ENCODE peak calls at places on chromosomes 1 and 21, in four cellular contexts. W is mesothelial cell of epicardium, B is neural crest cell, F is left cardiac atrium. H is an unnamed sample.

GRCh38 chr21:41610042-41610839 is 102.3 kb upstream of the TMPRSS2 start:
- DNase-seq in W (no peak), B (peak; percentile 69), F (peak; percentile 65), H (peak; percentile 74)

GRCh38 chr1:1923681-1924000 is 4.6 kb upstream of the TMEM52 start:
- DNase-seq in W (peak; percentile 21), F (peak; percentile 11), B (no peak), H (no peak)

GRCh38 chr21:35924714-35925301 is 135.5 kb downstream of the SETD4 start:
- DNase-seq in W (no peak), F (no peak), B (no peak), H (peak; percentile 77)

GRCh38 chr1:8905582-8906191 is 27.2 kb upstream of the ENO1 start:
- DNase-seq in F (no peak), B (no peak), W (no peak), H (no peak)

GRCh38 chr21:41133896-41134522 is 34.0 kb upstream of the BACE2 start:
- DNase-seq in F (no peak), B (no peak), W (no peak), H (peak; percentile 26)

GRCh38 chr21:44552136-44552535 is 831 bp upstream of the KRTAP10-2 start:
- DNase-seq in B (no peak), W (no peak), F (no peak), H (no peak)

GRCh38 chr1:155254228-155254713 is 1.0 kb downstream of the ENTREP3 start:
- DNase-seq in W (no peak), F (no peak), B (no peak), H (no peak)

GRCh38 chr1:160127381-160127780 is 11.8 kb downstream of the ATP1A2 start:
- DNase-seq in F (no peak), B (no peak), W (no peak), H (no peak)

GRCh38 chr1:24909388-24909898 is 20.6 kb downstream of the RUNX3 start:
- DNase-seq in F (peak; percentile 72), W (no peak), B (peak; percentile 60), H (peak; percentile 66)

GRCh38 chr1:212401838-212402582 is 12.7 kb downstream of the PACC1 start:
- DNase-seq in W (no peak), B (no peak), F (no peak), H (peak; percentile 83)

GRCh38 chr21:38948377-38948776 is 142.6 kb downstream of the ETS2 start:
- DNase-seq in B (no peak), W (no peak), F (no peak), H (peak; percentile 30)

GRCh38 chr21:43027846-43028731 is 47.5 kb downstream of the CBS start:
- DNase-seq in W (no peak), B (no peak), F (no peak), H (no peak)

GRCh38 chr1:27633640-27634165 is 1.3 kb downstream of the FGR start:
- DNase-seq in F (no peak), W (no peak), B (no peak), H (no peak)

GRCh38 chr1:32775640-32776337 is 41.4 kb downstream of the YARS1 start:
- DNase-seq in W (no peak), B (no peak), F (no peak), H (peak; percentile 56)

GRCh38 chr21:42151148-42152074 is 67.5 kb upstream of the ABCG1 start:
- DNase-seq in W (no peak), F (no peak), B (no peak), H (no peak)

GRCh38 chr1:209862598-209863498 is 35.1 kb downstream of the UTP25 start:
- DNase-seq in F (no peak), B (no peak), W (no peak), H (no peak)

GRCh38 chr1:7042322-7043231 is 257.3 kb downstream of the CAMTA1 start:
- DNase-seq in F (no peak), B (no peak), W (no peak), H (peak; percentile 55)

GRCh38 chr1:23742670-23743286 is 493 bp upstream of the ELOA start:
- DNase-seq in W (no peak), F (no peak), B (no peak), H (peak; percentile 53)

GRCh38 chr1:115717541-115717940 is 51.0 kb downstream of the CASQ2 start:
- DNase-seq in B (peak; percentile 36), W (no peak), F (peak; percentile 53), H (peak; percentile 44)

GRCh38 chr21:42047821-42048613 is 23.1 kb upstream of the UMODL1 start:
- DNase-seq in W (no peak), B (no peak), F (peak; percentile 75), H (peak; percentile 93)

GRCh38 chr1:30761312-30762151 is 4.0 kb upstream of the LAPTM5 start:
- DNase-seq in W (no peak), B (no peak), F (no peak), H (no peak)

GRCh38 chr1:179831852-179832699 is 45.5 kb downstream of the TOR1AIP2 start:
- DNase-seq in F (no peak), B (no peak), W (no peak), H (no peak)

GRCh38 chr1:47709302-47710074 is 271.6 kb downstream of the FOXD2 start:
- DNase-seq in B (peak; percentile 54), W (no peak), F (no peak), H (peak; percentile 50)

GRCh38 chr1:147545133-147545532 is 3.8 kb downstream of the BCL9 start:
- DNase-seq in B (no peak), F (peak; percentile 30), W (no peak), H (peak; percentile 70)

GRCh38 chr1:202244841-202245261 is 51.3 kb downstream of the LGR6 start:
- DNase-seq in B (no peak), F (no peak), W (no peak), H (no peak)

GRCh38 chr1:168179411-168180147 is 817 bp downstream of the TIPRL start:
- DNase-seq in F (no peak), W (no peak), B (no peak), H (peak; percentile 54)

GRCh38 chr1:8018492-8019228 is 7.4 kb downstream of the ERRFI1 start:
- DNase-seq in B (no peak), F (no peak), W (no peak), H (no peak)

GRCh38 chr1:42040159-42040558 is 113.1 kb upstream of the GUCA2B start:
- DNase-seq in F (no peak), B (no peak), W (no peak), H (no peak)

GRCh38 chr1:65001238-65001792 is 35.0 kb upstream of the JAK1 start:
- DNase-seq in F (peak; percentile 93), B (peak; percentile 32), W (no peak), H (no peak)

GRCh38 chr1:23695667-23696066 is 4.1 kb downstream of the RPL11 start:
- DNase-seq in W (no peak), B (no peak), F (no peak), H (no peak)

GRCh38 chr1:109466440-109467300 is at the start of gene SYPL2:
- DNase-seq in B (peak; percentile 44), W (no peak), F (peak; percentile 67), H (peak; percentile 28)

GRCh38 chr1:201481761-201482493 is 12.9 kb upstream of the PHLDA3 start:
- DNase-seq in F (peak; percentile 90), B (peak; percentile 85), W (peak; percentile 74), H (peak; percentile 85)

GRCh38 chr1:76068953-76069561 is 5.5 kb upstream of the ST6GALNAC3 start:
- DNase-seq in F (no peak), W (no peak), B (no peak), H (no peak)

GRCh38 chr1:79190074-79190473 is 183.5 kb upstream of the ADGRL4 start:
- DNase-seq in W (no peak), F (no peak), B (no peak), H (no peak)

H was measured in ELR.